ENCODE peak calls at places on chromosomes 13 and 19, in six cellular contexts. F is HCT116, O is K562, D is H1, C is GM12878, Q is HepG2. M is an unnamed sample.

GRCh38 chr19:44626067-44626624 is 12.8 kb downstream of the IGSF23 start:
- DNase-seq in C (no peak), F (peak; percentile 66), Q (peak; percentile 89), D (no peak), O (no peak), M (no peak)

GRCh38 chr19:47240996-47241918 is 10.3 kb upstream of the BBC3 start:
- DNase-seq in O (peak; percentile 91), C (no peak), Q (peak; percentile 68), F (peak; percentile 77), D (peak; percentile 86), M (peak; percentile 92)

GRCh38 chr19:55586976-55587668 is 6.5 kb upstream of the ZNF579 start:
- DNase-seq in O (peak; percentile 98), F (peak; percentile 85), D (peak; percentile 99), C (peak; percentile 60), Q (peak; percentile 93), M (peak; percentile 98)

GRCh38 chr19:48477696-48478338 is 8.6 kb downstream of the CYTH2 start:
- DNase-seq in D (no peak), F (no peak), C (no peak), O (no peak), Q (no peak), M (no peak)

GRCh38 chr13:109917422-109917821 is 131.0 kb upstream of the IRS2 start:
- DNase-seq in F (no peak), C (no peak), Q (no peak), O (no peak), D (no peak), M (no peak)

GRCh38 chr13:62130016-62130970 is 714.6 kb upstream of the PCDH20 start:
- DNase-seq in D (no peak), Q (no peak), F (no peak), C (no peak), O (no peak), M (no peak)

GRCh38 chr19:40928859-40929258 is 46.8 kb upstream of the CYP2A7 start:
- DNase-seq in Q (no peak), C (no peak), D (no peak), F (no peak), O (no peak), M (no peak)

GRCh38 chr13:110784748-110785147 is 71.2 kb downstream of the ING1 start:
- DNase-seq in F (no peak), D (no peak), O (no peak), C (no peak), Q (no peak), M (no peak)

GRCh38 chr19:40974633-40975037 is 16.4 kb upstream of the CYP2B6 start:
- DNase-seq in O (peak; percentile 78), Q (peak; percentile 62), C (peak; percentile 3), F (peak; percentile 64), D (peak; percentile 84), M (peak; percentile 84)

GRCh38 chr13:48579167-48579918 is 46.5 kb upstream of the RCBTB2 start:
- DNase-seq in F (no peak), C (peak; percentile 94), O (no peak), Q (no peak), D (no peak), M (no peak)

GRCh38 chr19:41373993-41374392 is 2.3 kb upstream of the TMEM91 start:
- DNase-seq in C (no peak), O (no peak), Q (no peak), D (no peak), F (no peak), M (no peak)

GRCh38 chr19:13063461-13064091 is 39.1 kb downstream of the LYL1 start:
- DNase-seq in D (no peak), O (no peak), C (no peak), Q (no peak), F (no peak), M (no peak)

GRCh38 chr19:10896851-10897526 is 25.6 kb downstream of the CARM1 start:
- DNase-seq in F (no peak), C (no peak), Q (peak; percentile 31), O (no peak), D (no peak), M (no peak)

GRCh38 chr13:98972059-98972458 is 5.8 kb downstream of the DOCK9 start:
- DNase-seq in F (no peak), C (no peak), D (no peak), Q (no peak), O (no peak), M (no peak)

GRCh38 chr13:20227288-20227687 is 4.8 kb downstream of the GJB6 start:
- DNase-seq in Q (no peak), F (no peak), C (no peak), D (no peak), O (no peak), M (no peak)

GRCh38 chr13:105979131-105979530 is 556.3 kb downstream of the EFNB2 start:
- DNase-seq in O (no peak), C (no peak), Q (no peak), F (no peak), D (no peak), M (no peak)

GRCh38 chr19:46350758-46351159 is 3.9 kb downstream of the PPP5C start:
- DNase-seq in D (no peak), Q (no peak), O (no peak), F (no peak), C (peak; percentile 51), M (no peak)

GRCh38 chr13:91362908-91363307 is 15.4 kb downstream of the MIR17HG start:
- DNase-seq in F (no peak), Q (peak; percentile 71), D (no peak), C (no peak), O (no peak), M (no peak)

GRCh38 chr13:57925250-57925649 is 293.7 kb downstream of the PCDH17 start:
- DNase-seq in C (no peak), F (no peak), O (no peak), D (no peak), Q (no peak), M (no peak)

GRCh38 chr13:50650936-50651638 is 192.4 kb downstream of the DLEU7 start:
- DNase-seq in C (no peak), D (no peak), Q (no peak), F (no peak), O (no peak), M (no peak)

GRCh38 chr19:51821921-51822716 is 27.2 kb downstream of the FPR3 start:
- DNase-seq in D (no peak), F (no peak), Q (no peak), C (no peak), O (no peak), M (no peak)

GRCh38 chr19:54178581-54179261 is 5.8 kb upstream of the TMC4 start:
- DNase-seq in D (peak; percentile 87), O (peak; percentile 41), C (no peak), F (no peak), Q (no peak), M (peak; percentile 81)

GRCh38 chr19:42079276-42079669 is 3.3 kb downstream of the ZNF574 start:
- DNase-seq in Q (no peak), D (no peak), C (no peak), F (no peak), O (no peak), M (no peak)

GRCh38 chr13:110194456-110194855 is 112.5 kb downstream of the COL4A1 start:
- DNase-seq in Q (no peak), F (no peak), O (no peak), C (no peak), D (no peak), M (no peak)

GRCh38 chr19:58054792-58055482 is 4.1 kb upstream of the ZNF135 start:
- DNase-seq in O (no peak), Q (no peak), D (peak; percentile 62), C (no peak), F (no peak), M (peak; percentile 84)

GRCh38 chr13:73440296-73440895 is 381.6 kb downstream of the KLF5 start:
- DNase-seq in Q (no peak), C (no peak), F (peak; percentile 39), O (no peak), D (no peak), M (peak; percentile 16)

GRCh38 chr19:39127812-39128510 is 2.4 kb downstream of the PAK4 start:
- DNase-seq in F (no peak), C (no peak), O (no peak), D (no peak), Q (no peak), M (no peak)

GRCh38 chr19:6273701-6274601 is 5.8 kb downstream of the MLLT1 start:
- DNase-seq in F (no peak), D (no peak), Q (peak; percentile 89), C (no peak), O (peak; percentile 48), M (no peak)

GRCh38 chr19:38264486-38265212 is at the start of gene SPINT2:
- DNase-seq in C (no peak), O (no peak), Q (no peak), D (peak; percentile 98), F (peak; percentile 67), M (peak; percentile 93)

GRCh38 chr19:29084266-29084665 is 128.7 kb downstream of the UQCRFS1 start:
- DNase-seq in D (peak; percentile 68), F (no peak), O (peak; percentile 62), Q (no peak), C (no peak), M (peak; percentile 63)

DNA sequence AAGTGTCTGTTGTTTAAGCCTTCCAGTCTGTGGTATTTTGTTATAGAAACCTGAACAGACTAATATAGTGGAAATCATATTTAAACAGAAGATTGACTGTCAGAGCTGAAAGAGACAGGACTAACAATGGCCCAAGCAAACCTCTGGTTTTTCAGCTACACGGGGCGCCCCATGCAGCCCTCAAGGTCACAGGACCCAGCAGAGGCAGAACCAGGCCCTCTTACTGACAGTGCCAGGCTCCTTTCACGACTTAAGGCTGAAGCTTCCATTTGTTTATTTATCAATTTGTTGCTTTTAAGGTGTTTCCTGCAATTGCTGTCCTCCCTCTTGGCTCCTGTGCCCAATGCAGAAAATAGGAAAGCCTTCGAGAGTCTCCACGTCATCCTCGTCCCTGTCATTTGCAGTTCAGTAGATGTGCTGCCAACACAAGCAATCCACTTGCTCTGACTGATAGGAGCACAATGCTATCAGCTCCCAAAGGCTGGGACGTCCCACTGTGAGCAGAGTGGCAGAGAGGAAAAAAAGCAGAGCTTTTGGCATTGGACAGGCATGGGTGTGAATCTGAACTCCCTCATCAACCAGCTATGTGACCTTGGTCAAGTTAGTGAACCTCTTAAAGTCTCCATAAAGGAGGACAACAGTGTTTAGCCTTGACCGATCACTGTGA is 10.5 kb upstream of the SLC7A1 start:
- DNase-seq in F (no peak), Q (no peak), C (no peak), O (no peak), D (no peak), M (no peak)
- TF ChIP-seq ATF3 in F (no peak), Q (no peak), C (no peak), O (no peak), D (no peak), M (no peak)

DNA sequence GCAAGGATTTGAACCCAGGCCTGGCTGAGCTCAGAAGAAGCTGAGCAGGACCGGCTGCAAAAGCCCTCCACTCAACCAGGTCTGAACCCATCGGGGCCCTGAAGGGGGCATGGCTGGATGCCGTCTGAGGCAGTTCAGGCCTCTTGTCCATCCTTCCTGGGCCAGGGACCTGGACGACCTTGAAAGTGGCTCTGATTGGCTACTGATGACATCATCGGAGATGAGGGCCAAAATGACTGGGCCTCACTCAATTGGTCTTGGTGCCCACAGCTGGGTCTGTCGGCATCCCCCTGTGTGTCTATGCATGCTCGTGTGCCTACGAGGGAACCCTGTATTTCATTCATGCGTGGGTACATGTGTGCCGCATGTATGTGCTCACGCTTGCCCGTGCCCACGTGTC is 71.8 kb downstream of the PTPRS start:
- DNase-seq in O (peak; percentile 39), Q (no peak), C (no peak), D (no peak), F (no peak), M (no peak)
- TF ChIP-seq ATF3 in O (peak; percentile 88), Q (no peak), C (no peak), D (no peak), F (no peak), M (no peak)

GRCh38 chr19:1862068-1862423 is 1.3 kb downstream of the KLF16 start:
- DNase-seq in D (no peak), O (no peak), Q (no peak), C (no peak), F (no peak), M (no peak)
- TF ChIP-seq ATF3 in D (no peak), O (no peak), Q (no peak), C (no peak), F (no peak), M (no peak)

GRCh38 chr19:43148233-43148632 is 38.1 kb downstream of the PSG5 start:
- DNase-seq in Q (no peak), O (no peak), C (no peak), D (no peak), F (no peak), M (no peak)
- TF ChIP-seq ATF3 in Q (no peak), O (no peak), C (no peak), D (no peak), F (no peak), M (no peak)